ENCODE peak calls at places on chromosomes 11 and 22, in nine cellular contexts. A, N, O, B, L, F, S, C and X are unnamed samples.

GRCh38 chr11:30984827-30985226 is 384.7 kb downstream of the DCDC1 start:
- DNase-seq in A (no peak), N (peak; percentile 28), O (no peak), B (no peak), L (no peak), F (no peak), S (no peak), C (no peak), X (no peak)

GRCh38 chr11:23932485-23932898 is 564.4 kb upstream of the LUZP2 start:
- DNase-seq in A (peak; percentile 70), N (no peak), O (no peak), B (no peak), L (no peak), F (no peak), S (peak; percentile 17), C (no peak), X (no peak)

GRCh38 chr11:35105319-35106063 is 33.5 kb upstream of the CD44 start:
- DNase-seq in A (no peak), N (peak; percentile 57), O (no peak), B (no peak), L (no peak), F (no peak), S (no peak), C (no peak), X (no peak)

GRCh38 chr11:20003357-20003756 is 156.9 kb downstream of the DBX1 start:
- DNase-seq in A (no peak), N (no peak), O (no peak), B (no peak), L (no peak), F (no peak), S (peak; percentile 63), C (no peak), X (no peak)

GRCh38 chr11:123525072-123525471 is 95.0 kb downstream of the GRAMD1B start:
- DNase-seq in A (no peak), N (no peak), O (no peak), B (no peak), L (no peak), F (no peak), S (no peak), C (no peak), X (no peak)

GRCh38 chr11:76280151-76280881 is 74.0 kb upstream of the WNT11 start:
- DNase-seq in A (no peak), N (no peak), O (no peak), B (no peak), L (no peak), F (no peak), S (no peak), C (no peak), X (no peak)

GRCh38 chr22:23204541-23205157 is 24.3 kb downstream of the BCR start:
- DNase-seq in A (no peak), N (peak; percentile 27), O (no peak), B (no peak), L (no peak), F (peak; percentile 89), S (no peak), C (no peak), X (no peak)

GRCh38 chr11:72736452-72737069 is 15.6 kb downstream of the ARAP1 start:
- DNase-seq in A (peak; percentile 77), N (peak; percentile 50), O (peak; percentile 63), B (no peak), L (no peak), F (peak; percentile 46), S (no peak), C (no peak), X (no peak)

GRCh38 chr22:38461414-38462081 is 6.3 kb upstream of the KDELR3 start:
- DNase-seq in A (peak; percentile 81), N (peak; percentile 80), O (peak; percentile 81), B (no peak), L (peak; percentile 72), F (peak; percentile 91), S (peak; percentile 92), C (peak; percentile 97), X (peak; percentile 41)
- TF ChIP-seq CTCF in A (peak; percentile 2), N (no peak), O (no peak), B (no peak), L (no peak), F (peak; percentile 16), S (no peak), C (no peak), X (no peak)

GRCh38 chr11:67406969-67407699 is 3.3 kb downstream of the TBC1D10C start:
- DNase-seq in A (no peak), N (no peak), O (no peak), B (no peak), L (no peak), F (no peak), S (no peak), C (no peak), X (no peak)
- TF ChIP-seq CTCF in A (no peak), N (no peak), O (no peak), B (no peak), L (no peak), F (no peak), S (no peak), C (no peak), X (no peak)

GRCh38 chr11:64007629-64008282 is 21.5 kb downstream of the OTUB1 start:
- DNase-seq in A (no peak), N (no peak), O (no peak), B (no peak), L (no peak), F (peak; percentile 92), S (peak; percentile 85), C (peak; percentile 86), X (no peak)
- TF ChIP-seq CTCF in A (no peak), N (no peak), O (no peak), B (no peak), L (peak; percentile 42), F (peak; percentile 47), S (no peak), C (peak; percentile 48), X (peak; percentile 24)

DNA sequence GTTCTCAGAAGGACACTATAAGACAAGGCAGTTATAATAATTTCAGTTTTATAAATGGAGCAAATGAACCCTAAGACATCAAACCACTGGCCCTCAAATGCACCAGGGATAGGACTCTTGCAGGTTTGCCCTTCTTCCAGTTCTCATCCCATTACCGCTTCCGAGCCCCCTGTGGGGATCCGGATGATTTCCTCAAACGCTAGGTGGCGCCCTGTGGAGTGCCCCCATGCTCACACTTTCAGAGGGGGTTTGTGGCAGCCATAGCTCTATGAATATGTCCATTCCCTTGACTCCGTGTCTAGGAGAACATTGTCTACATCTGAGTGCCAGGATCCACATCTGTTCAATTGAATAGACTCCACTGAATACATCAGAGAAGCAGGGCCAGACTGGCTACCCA is 816.3 kb downstream of the NTM start:
- DNase-seq in A (no peak), N (no peak), O (no peak), B (no peak), L (no peak), F (peak; percentile 18), S (no peak), C (peak; percentile 57), X (no peak)
- TF ChIP-seq CTCF in A (no peak), N (no peak), O (peak; percentile 50), B (peak; percentile 20), L (peak; percentile 34), F (no peak), S (peak; percentile 15), C (peak; percentile 58), X (peak; percentile 12)

DNA sequence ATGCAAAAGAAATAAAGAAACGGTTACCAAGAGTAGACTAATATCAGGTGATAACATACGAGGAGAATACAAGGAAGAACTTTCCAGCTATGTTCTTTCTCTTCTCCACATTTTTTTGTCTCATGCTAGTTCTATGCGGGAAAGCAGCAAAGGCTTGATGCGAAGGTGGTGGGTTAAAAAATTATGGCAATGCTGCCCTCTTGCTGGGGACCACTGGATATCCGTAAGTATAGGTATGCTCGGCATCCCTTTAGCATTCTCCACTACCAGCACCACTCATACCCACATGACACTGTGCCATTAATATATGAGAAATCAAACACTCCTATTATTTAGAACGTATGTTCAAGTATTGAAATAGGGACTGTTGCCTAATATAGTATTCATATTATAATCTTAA is 776.4 kb downstream of the LRRC4C start:
- DNase-seq in A (no peak), N (no peak), O (no peak), B (no peak), L (no peak), F (no peak), S (no peak), C (no peak), X (no peak)
- TF ChIP-seq CTCF in A (no peak), N (no peak), O (no peak), B (no peak), L (no peak), F (no peak), S (no peak), C (no peak), X (no peak)

GRCh38 chr11:65781152-65781961 is 581 bp upstream of the AP5B1 start:
- DNase-seq in A (no peak), N (no peak), O (no peak), B (no peak), L (no peak), F (no peak), S (peak; percentile 59), C (peak; percentile 64), X (no peak)
- TF ChIP-seq CTCF in A (peak; percentile 35), N (no peak), O (peak; percentile 25), B (no peak), L (peak; percentile 39), F (peak; percentile 53), S (peak; percentile 15), C (peak; percentile 60), X (no peak)

DNA sequence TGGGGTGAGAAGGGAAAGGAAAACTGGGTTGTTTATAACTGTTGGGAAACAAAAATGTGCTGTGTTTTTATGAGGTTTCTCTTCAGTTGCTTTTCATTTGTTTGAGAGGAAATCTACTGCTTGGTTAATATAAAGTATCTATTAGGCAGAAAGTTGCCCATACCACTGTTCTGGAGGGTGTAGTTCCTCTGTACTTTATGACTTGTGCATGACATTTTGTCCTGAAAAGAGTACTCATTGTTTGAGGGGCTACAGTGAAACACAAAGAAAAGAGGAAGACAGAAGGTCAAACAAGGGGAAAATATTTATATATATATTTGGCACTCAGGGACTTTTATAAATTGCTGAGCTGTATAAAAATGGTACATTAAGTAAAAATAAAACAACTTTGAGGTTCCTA is 9.8 kb upstream of the MS4A4E start:
- DNase-seq in A (no peak), N (no peak), O (no peak), B (no peak), L (no peak), F (no peak), S (no peak), C (no peak), X (no peak)
- TF ChIP-seq CTCF in A (no peak), N (no peak), O (no peak), B (no peak), L (no peak), F (no peak), S (no peak), C (no peak), X (no peak)